ENCODE peak calls at places on chromosome 16, in four cellular contexts. G is T-helper 1 cell, N is iPS DF 6.9, F is HT-29. U is an unnamed sample.

GRCh38 chr16:85798901-85799496 is 345 bp downstream of the EMC8 start:
- DNase-seq in G (peak), F (peak), N (no peak), U (no peak)

GRCh38 chr16:50368410-50369132 is at the start of gene BRD7:
- DNase-seq in F (peak), N (no peak), G (peak), U (peak)

GRCh38 chr16:57645691-57646387 is 17.4 kb downstream of the ADGRG1 start:
- DNase-seq in N (no peak), G (no peak), F (no peak), U (no peak)

GRCh38 chr16:68342620-68343019 is 31.8 kb downstream of the PRMT7 start:
- DNase-seq in N (no peak), F (no peak), G (no peak), U (no peak)

GRCh38 chr16:48451323-48451722 is 66.1 kb upstream of the SIAH1 start:
- DNase-seq in G (no peak), F (no peak), N (no peak), U (no peak)

GRCh38 chr16:53892155-53892554 is 188.2 kb downstream of the FTO start:
- DNase-seq in F (peak), N (peak), G (peak), U (peak)

GRCh38 chr16:2515180-2515803 is 1.5 kb downstream of the ATP6V0C start:
- DNase-seq in N (no peak), G (no peak), F (no peak), U (no peak)

GRCh38 chr16:67760206-67760605 is 41.1 kb upstream of the GFOD2 start:
- DNase-seq in F (no peak), G (no peak), N (no peak), U (no peak)

GRCh38 chr16:27374794-27375499 is 27.0 kb upstream of the IL21R start:
- DNase-seq in G (peak), F (peak), N (peak), U (peak)

GRCh38 chr16:72324578-72324977 is 152.6 kb upstream of the PMFBP1 start:
- DNase-seq in F (no peak), N (no peak), G (no peak), U (no peak)

GRCh38 chr16:84362410-84362809 is 5.9 kb upstream of the ATP2C2 start:
- DNase-seq in F (no peak), G (no peak), N (no peak), U (peak)

GRCh38 chr16:2026461-2027023 is at the start of gene NHERF2:
- DNase-seq in F (no peak), N (no peak), G (no peak), U (peak)

GRCh38 chr16:29664133-29664912 is 1.3 kb downstream of the SPN start:
- DNase-seq in F (no peak), G (peak), N (no peak), U (no peak)

GRCh38 chr16:10950393-10950792 is 6.0 kb downstream of the CLEC16A start:
- DNase-seq in F (no peak), N (no peak), G (no peak), U (no peak)

GRCh38 chr16:73864868-73865267 is 431.7 kb upstream of the PSMD7 start:
- DNase-seq in G (no peak), N (no peak), F (no peak), U (no peak)

GRCh38 chr16:79188115-79188779 is 412.3 kb downstream of the MAF start:
- DNase-seq in F (no peak), G (no peak), N (no peak), U (no peak)

GRCh38 chr16:25481636-25482035 is 210.1 kb upstream of the HS3ST4 start:
- DNase-seq in G (no peak), N (peak), F (no peak), U (no peak)

GRCh38 chr16:27245276-27246231 is 23.0 kb downstream of the NSMCE1 start:
- DNase-seq in F (no peak), N (no peak), G (peak), U (no peak)

GRCh38 chr16:60945225-60945624 is 1091.0 kb downstream of the CDH8 start:
- DNase-seq in F (peak), N (peak), G (no peak), U (no peak)

GRCh38 chr16:84988328-84989080 is 22.8 kb downstream of the ZDHHC7 start:
- DNase-seq in F (no peak), G (no peak), N (no peak), U (no peak)

GRCh38 chr16:79436885-79437284 is 163.7 kb downstream of the MAF start:
- DNase-seq in G (no peak), F (no peak), N (no peak), U (no peak)

GRCh38 chr16:75099738-75100615 is 16.6 kb downstream of the LDHD start:
- DNase-seq in G (peak), N (no peak), F (no peak), U (no peak)

GRCh38 chr16:17261197-17261858 is 209.4 kb downstream of the XYLT1 start:
- DNase-seq in G (peak), F (no peak), N (no peak), U (no peak)

GRCh38 chr16:54366943-54367342 is 80.4 kb upstream of the IRX3 start:
- DNase-seq in F (no peak), G (no peak), N (no peak), U (no peak)

GRCh38 chr16:87702325-87702811 is 63.4 kb downstream of the KLHDC4 start:
- DNase-seq in N (no peak), F (no peak), G (peak), U (peak)

GRCh38 chr16:57601801-57602478 is 26.5 kb upstream of the ADGRG1 start:
- DNase-seq in F (no peak), N (no peak), G (peak), U (no peak)

GRCh38 chr16:5615868-5616642 is 518.5 kb upstream of the EEF2KMT start:
- DNase-seq in N (peak), F (peak), G (peak), U (peak)

GRCh38 chr16:69318177-69318910 is 7.2 kb downstream of the VPS4A start:
- DNase-seq in N (no peak), G (no peak), F (no peak), U (no peak)

GRCh38 chr16:53773150-53773846 is 69.3 kb downstream of the FTO start:
- DNase-seq in F (peak), G (peak), N (peak), U (peak)

GRCh38 chr16:10594312-10594950 is 14.0 kb upstream of the EMP2 start:
- DNase-seq in N (no peak), G (no peak), F (peak), U (no peak)

GRCh38 chr16:66250686-66251405 is 115.6 kb upstream of the CDH5 start:
- DNase-seq in G (no peak), N (no peak), F (no peak), U (peak)

GRCh38 chr16:82660078-82660645 is 33.4 kb downstream of the CDH13 start:
- DNase-seq in F (no peak), N (no peak), G (peak), U (no peak)

GRCh38 chr16:84497418-84497817 is 7.0 kb downstream of the MEAK7 start:
- DNase-seq in N (no peak), G (no peak), F (no peak), U (no peak)

GRCh38 chr16:58013201-58013956 is 12.2 kb downstream of the USB1 start:
- DNase-seq in F (no peak), N (no peak), G (no peak), U (no peak)

GRCh38 chr16:20875358-20875656 is 24.9 kb downstream of the DCUN1D3 start:
- DNase-seq in N (no peak), F (no peak), G (peak), U (no peak)

U was measured in amygdala.